ENCODE peak calls at places on chromosomes 12 and 14, in four cellular contexts. V is GM23338, H is right lobe of liver, M is A549. F is an unnamed sample.

GRCh38 chr14:50822501-50823042 is 8.4 kb downstream of the NIN start:
- ATAC-seq in V (no peak), M (no peak), H (no peak), F (no peak)

GRCh38 chr12:21697829-21698630 is 40.4 kb upstream of the LDHB start:
- ATAC-seq in H (peak), V (no peak), M (peak), F (no peak)

GRCh38 chr12:130097798-130098255 is 64.4 kb upstream of the FZD10 start:
- ATAC-seq in V (no peak), M (no peak), H (no peak), F (no peak)

GRCh38 chr14:56422703-56423213 is 156.8 kb upstream of the TMEM260 start:
- ATAC-seq in V (peak), M (peak), H (peak), F (peak)

GRCh38 chr14:90509403-90509802 is 112.6 kb downstream of the CALM1 start:
- ATAC-seq in M (peak), V (no peak), H (no peak), F (no peak)

GRCh38 chr14:31275731-31276130 is 68.1 kb upstream of the HECTD1 start:
- ATAC-seq in V (no peak), M (no peak), H (no peak), F (no peak)

GRCh38 chr14:66238969-66239368 is 247.2 kb upstream of the CCDC196 start:
- ATAC-seq in V (no peak), M (no peak), H (no peak), F (no peak)

GRCh38 chr12:109134186-109134917 is 18.0 kb downstream of the ACACB start:
- ATAC-seq in H (peak), V (peak), M (peak), F (peak)

GRCh38 chr14:91744068-91744480 is 12.2 kb upstream of the CATSPERB start:
- ATAC-seq in V (no peak), H (no peak), M (peak), F (no peak)

GRCh38 chr14:51873221-51873893 is 12.9 kb downstream of the GNG2 start:
- ATAC-seq in M (peak), V (no peak), H (peak), F (peak)

GRCh38 chr12:5094550-5094949 is 50.9 kb downstream of the KCNA5 start:
- ATAC-seq in V (no peak), M (no peak), H (no peak), F (no peak)

GRCh38 chr14:106845286-106846087 is 1319.1 kb downstream of the TMEM121 start:
- ATAC-seq in V (no peak), M (peak), H (peak), F (no peak)

GRCh38 chr12:5123921-5124320 is 80.2 kb downstream of the KCNA5 start:
- ATAC-seq in H (no peak), M (no peak), V (no peak), F (no peak)

GRCh38 chr14:56145965-56146364 is 27.8 kb downstream of the PELI2 start:
- ATAC-seq in M (peak), V (no peak), H (no peak), F (no peak)

GRCh38 chr14:96194657-96195431 is 9.8 kb upstream of the BDKRB2 start:
- ATAC-seq in V (no peak), H (peak), M (no peak), F (no peak)

GRCh38 chr14:54173782-54174181 is 217.2 kb upstream of the BMP4 start:
- ATAC-seq in M (no peak), V (no peak), H (no peak), F (peak)

GRCh38 chr14:68807987-68808386 is 15.1 kb upstream of the ZFP36L1 start:
- ATAC-seq in V (no peak), H (peak), M (no peak), F (no peak)

GRCh38 chr12:95218164-95218851 is 701 bp downstream of the VEZT start:
- ATAC-seq in M (peak), V (no peak), H (no peak), F (no peak)

GRCh38 chr14:100291305-100292075 is 14.8 kb downstream of the SLC25A29 start:
- ATAC-seq in V (no peak), M (no peak), H (no peak), F (no peak)

GRCh38 chr14:55720796-55721195 is 140.8 kb downstream of the KTN1 start:
- ATAC-seq in V (no peak), M (no peak), H (no peak), F (no peak)

GRCh38 chr12:34215893-34216285 is 193.6 kb downstream of the ALG10 start:
- ATAC-seq in H (no peak), M (no peak), V (no peak), F (no peak)

GRCh38 chr12:116539361-116539771 is 19.8 kb upstream of the MAP1LC3B2 start:
- ATAC-seq in V (peak), H (peak), M (peak), F (peak)

GRCh38 chr14:23359167-23359626 is 5.8 kb downstream of the EFS start:
- ATAC-seq in V (no peak), M (no peak), H (no peak), F (no peak)

GRCh38 chr12:25058619-25059018 is 109.7 kb upstream of the BCAT1 start:
- ATAC-seq in M (no peak), V (no peak), H (no peak), F (no peak)

GRCh38 chr14:35222872-35223471 is 69.2 kb upstream of the PSMA6 start:
- ATAC-seq in V (no peak), H (peak), M (no peak), F (no peak)

GRCh38 chr14:21882226-21882625 is 208.6 kb upstream of the OR4E1 start:
- ATAC-seq in H (no peak), V (no peak), M (no peak), F (no peak)

GRCh38 chr12:124379938-124380754 is 85.3 kb downstream of the RFLNA start:
- ATAC-seq in H (peak), M (peak), V (peak), F (peak)

GRCh38 chr12:130083746-130084145 is 78.5 kb upstream of the FZD10 start:
- ATAC-seq in M (no peak), H (no peak), V (no peak), F (no peak)

GRCh38 chr14:104086661-104087461 is 1.4 kb downstream of the ASPG start:
- ATAC-seq in M (peak), H (peak), V (no peak), F (no peak)

GRCh38 chr12:54993181-54993835 is 8.7 kb upstream of the TESPA1 start:
- ATAC-seq in V (peak), H (peak), M (peak), F (no peak)

GRCh38 chr12:132710062-132710421 is 600 bp upstream of the PGAM5 start:
- ATAC-seq in H (peak), V (peak), M (peak), F (peak)

GRCh38 chr12:112868459-112869041 is 38.2 kb upstream of the OAS1 start:
- ATAC-seq in M (no peak), V (peak), H (no peak), F (no peak)

GRCh38 chr14:59691266-59691665 is 114.7 kb upstream of the CCDC175 start:
- ATAC-seq in V (no peak), H (no peak), M (no peak), F (no peak)

GRCh38 chr14:35401422-35401729 is 3.2 kb downstream of the NFKBIA start:
- ATAC-seq in H (no peak), V (no peak), M (no peak), F (no peak)

GRCh38 chr14:24401810-24402702 is 3.3 kb downstream of the NYNRIN start:
- ATAC-seq in M (no peak), V (no peak), H (peak), F (no peak)

DNA sequence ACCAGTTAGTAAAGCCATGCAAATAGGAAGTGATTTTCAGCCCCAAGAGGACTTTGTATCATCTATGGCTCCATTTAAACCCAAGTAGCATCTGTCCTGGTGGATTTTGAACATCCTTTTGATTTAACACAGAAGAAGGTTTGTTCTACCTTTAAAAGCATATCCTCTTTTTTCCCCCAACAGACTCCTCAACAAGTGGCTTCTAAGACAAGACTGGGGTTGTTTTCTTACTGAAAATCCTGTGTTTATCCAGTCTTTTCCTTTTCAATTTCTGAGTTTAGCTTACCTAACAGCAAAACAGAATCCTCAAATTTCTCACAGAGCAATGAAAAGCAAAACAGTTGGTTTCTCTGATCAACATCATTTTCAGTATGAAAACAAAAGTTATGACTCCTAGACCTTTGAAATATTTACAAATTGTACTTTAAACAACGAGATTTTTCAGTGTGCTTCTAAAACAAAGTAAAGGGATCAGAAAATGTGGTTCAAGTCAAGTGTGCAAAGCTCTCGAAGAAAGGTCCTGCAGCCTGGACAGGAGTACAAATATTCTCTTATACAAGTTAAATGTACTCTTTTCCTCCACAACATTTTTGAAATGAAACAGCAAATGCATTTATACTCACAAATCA is 2.8 kb downstream of the PHLDA1 start:
- ATAC-seq in V (no peak), M (no peak), H (no peak), F (no peak)
- H3K27ac ChIP-seq in V (no peak), M (peak), H (peak), F (no peak)

GRCh38 chr12:13206560-13206897 is 10.0 kb downstream of the EMP1 start:
- ATAC-seq in M (no peak), V (no peak), H (no peak), F (no peak)

GRCh38 chr12:13200841-13201240 is 4.3 kb downstream of the EMP1 start:
- ATAC-seq in M (no peak), H (no peak), V (no peak), F (no peak)

GRCh38 chr12:13205809-13206559 is 9.5 kb downstream of the EMP1 start:
- ATAC-seq in H (no peak), M (peak), V (no peak), F (peak)

GRCh38 chr12:13203028-13203922 is 6.7 kb downstream of the EMP1 start:
- ATAC-seq in V (peak), H (peak), M (peak), F (peak)

DNA sequence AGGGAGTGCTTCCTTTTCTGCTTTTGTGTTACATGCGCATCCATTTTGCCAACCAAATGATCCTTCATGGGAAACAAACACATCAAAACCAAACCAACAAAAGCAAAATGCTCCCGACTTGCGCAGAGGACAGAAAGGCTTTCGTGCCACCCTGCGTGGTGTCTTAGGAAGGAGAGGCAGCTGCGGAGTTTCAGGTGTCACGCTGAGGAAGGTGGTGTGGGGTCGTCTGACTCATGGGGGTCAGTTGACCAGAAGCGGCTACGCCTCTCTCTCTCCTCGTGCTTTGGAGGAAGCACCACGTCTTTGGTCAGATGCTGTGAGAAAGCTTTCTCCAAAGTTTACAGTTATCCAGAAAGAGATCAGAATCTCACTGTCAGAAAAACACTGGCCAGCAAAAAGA is 7.9 kb downstream of the EMP1 start:
- ATAC-seq in H (no peak), M (no peak), V (peak), F (no peak)
- H3K27ac ChIP-seq in H (no peak), M (peak), V (peak), F (peak)

GRCh38 chr14:45251912-45252311 is 1.1 kb downstream of the MIS18BP1 start:
- ATAC-seq in M (no peak), V (no peak), H (no peak), F (no peak)
- H3K27ac ChIP-seq in M (peak), V (no peak), H (no peak), F (peak)

DNA sequence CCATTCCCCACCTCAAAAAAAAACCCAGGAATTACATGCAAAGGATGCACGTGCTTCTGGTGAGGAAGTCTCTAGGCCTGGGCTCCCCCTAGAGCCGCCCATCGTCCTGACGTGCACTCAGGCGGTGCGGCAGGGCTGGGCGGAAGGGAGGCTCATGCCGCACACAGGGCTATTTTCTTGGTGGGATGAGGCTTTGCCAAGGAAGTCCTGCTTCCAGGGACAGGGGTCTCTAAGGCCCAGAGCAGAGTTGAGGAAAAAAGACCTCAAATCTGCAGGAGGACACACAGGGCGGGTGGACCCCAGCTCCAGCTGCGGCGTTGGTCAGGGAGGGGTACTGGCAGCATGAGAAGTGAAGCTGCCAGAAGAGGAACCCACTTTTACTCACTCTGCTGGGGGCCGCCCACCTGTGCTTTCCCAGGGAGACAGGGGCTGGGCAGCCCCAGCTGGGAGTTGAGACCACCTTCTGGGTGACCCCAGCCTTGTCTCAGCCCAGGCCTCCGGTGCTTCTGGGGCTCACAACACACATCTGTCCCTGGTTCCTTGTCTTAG is 4.2 kb downstream of the RHOF start:
- ATAC-seq in H (peak), M (no peak), V (no peak), F (no peak)
- H3K27ac ChIP-seq in H (peak), M (peak), V (no peak), F (peak)

GRCh38 chr14:94582199-94582750 is 1.0 kb downstream of the SERPINA5 start:
- ATAC-seq in V (no peak), H (peak), M (no peak), F (peak)
- H3K27ac ChIP-seq in V (no peak), H (peak), M (no peak), F (peak)

F was measured in gastroesophageal sphincter.